ENCODE peak calls at places on chromosomes 11 and 22, in nine cellular contexts. B is stimulated activated effector memory CD8-positive, alpha-beta T cell treated with anti-CD3 and anti-CD28 coated beads, Interleukin-12 subunit alpha, Interleukin-12 subunit beta, amount 100 ng/mL, for 72 hours; A is stimulated activated CD8-positive, alpha-beta memory T cell treated with anti-CD3 and anti-CD28 coated beads, Interleukin-15, amount 100 ng/mL, for 24 hours; V is AG08395; J is SIG-M5; O is aorta; M is mucosa of descending colon; L is stimulated activated CD4-positive, alpha-beta T cell treated with anti-CD3 and anti-CD28 coated beads, Interleukin-1b, Interleukin-23, amount 100 ng/mL, for 1 hour; Z is uterus. H is an unnamed sample.

GRCh38 chr22:33923660-33924246 is 3.5 kb upstream of the LARGE1 start:
- DNase-seq in L (no peak), O (peak), Z (peak), J (no peak), B (no peak), M (no peak), A (no peak), V (peak), H (no peak)

GRCh38 chr22:22060200-22061084 is 77.9 kb upstream of the TOP3B start:
- DNase-seq in B (peak), A (peak), L (peak), O (peak), Z (peak), V (peak), J (no peak), M (peak), H (peak)

GRCh38 chr11:130671801-130672700 is 223.6 kb downstream of the ADAMTS15 start:
- DNase-seq in V (peak), L (no peak), A (no peak), B (no peak), M (no peak), O (peak), J (no peak), Z (peak), H (peak)

GRCh38 chr11:23730307-23730998 is 766.4 kb upstream of the LUZP2 start:
- DNase-seq in Z (no peak), J (no peak), M (no peak), V (no peak), L (no peak), B (no peak), O (no peak), A (no peak), H (peak)

GRCh38 chr11:62242021-62242420 is at the start of gene SCGB1D2:
- DNase-seq in O (no peak), B (no peak), M (no peak), L (no peak), Z (no peak), V (no peak), A (no peak), J (no peak), H (peak)

GRCh38 chr22:41216984-41217383 is 11.9 kb downstream of the L3MBTL2 start:
- DNase-seq in M (no peak), O (no peak), Z (no peak), J (no peak), B (no peak), L (no peak), A (no peak), V (no peak), H (no peak)

GRCh38 chr22:30968015-30968923 is at the start of gene MORC2:
- DNase-seq in O (no peak), L (no peak), J (no peak), B (no peak), M (peak), Z (peak), A (no peak), V (no peak), H (peak)

GRCh38 chr11:11849127-11849746 is 7.5 kb downstream of the USP47 start:
- DNase-seq in B (peak), V (peak), L (peak), M (no peak), J (no peak), Z (peak), O (no peak), A (no peak), H (peak)

GRCh38 chr11:69244286-69244685 is 49.7 kb upstream of the MYEOV start:
- DNase-seq in L (no peak), O (no peak), A (no peak), J (no peak), M (no peak), Z (no peak), V (no peak), B (no peak), H (no peak)

GRCh38 chr22:30092686-30093085 is 12.4 kb downstream of the HORMAD2 start:
- DNase-seq in A (no peak), B (no peak), Z (no peak), V (no peak), O (no peak), L (no peak), M (no peak), J (no peak), H (no peak)

GRCh38 chr11:12207384-12208150 is 97.2 kb downstream of the MICAL2 start:
- DNase-seq in M (no peak), J (no peak), Z (no peak), V (peak), A (no peak), L (no peak), B (peak), O (no peak), H (no peak)

GRCh38 chr11:86358720-86359119 is 16.0 kb upstream of the CCDC81 start:
- DNase-seq in L (no peak), A (no peak), O (no peak), Z (no peak), B (no peak), J (no peak), M (no peak), V (no peak), H (no peak)

GRCh38 chr11:66418168-66418985 is 2.5 kb upstream of the NPAS4 start:
- DNase-seq in J (peak), A (peak), M (no peak), B (peak), L (no peak), Z (peak), V (peak), O (peak), H (peak)